ENCODE peak calls at places on chromosomes 6 and 20, in seven cellular contexts. One of them, this sample, is unnamed.

GRCh38 chr6:131281471-131282270 is 146.4 kb downstream of the AKAP7 start:
- DNase-seq in putamen: peak
- DNase-seq in HuH-7: peak
- DNase-seq in T47D: no peak
- DNase-seq in cardiac fibroblast: no peak
- DNase-seq in stimulated activated CD4-positive, alpha-beta T cell treated with anti-CD3 and anti-CD28 coated beads, Interleukin-12 subunit alpha, Interleukin-12 subunit beta, amount 100 ng/mL, for 4 hours: peak
- DNase-seq in M059J: no peak
- DNase-seq in this sample: no peak

GRCh38 chr6:166540631-166541331 is 45.7 kb downstream of the RAMACL start:
- DNase-seq in putamen: peak
- DNase-seq in HuH-7: no peak
- DNase-seq in T47D: no peak
- DNase-seq in cardiac fibroblast: peak
- DNase-seq in stimulated activated CD4-positive, alpha-beta T cell treated with anti-CD3 and anti-CD28 coated beads, Interleukin-12 subunit alpha, Interleukin-12 subunit beta, amount 100 ng/mL, for 4 hours: peak
- DNase-seq in M059J: peak
- DNase-seq in this sample: no peak

GRCh38 chr6:139863356-139863755 is 488.9 kb upstream of the CITED2 start:
- DNase-seq in putamen: no peak
- DNase-seq in HuH-7: no peak
- DNase-seq in T47D: no peak
- DNase-seq in cardiac fibroblast: peak
- DNase-seq in stimulated activated CD4-positive, alpha-beta T cell treated with anti-CD3 and anti-CD28 coated beads, Interleukin-12 subunit alpha, Interleukin-12 subunit beta, amount 100 ng/mL, for 4 hours: no peak
- DNase-seq in M059J: no peak
- DNase-seq in this sample: no peak

GRCh38 chr6:161264181-161264580 is 9.7 kb downstream of the AGPAT4 start:
- DNase-seq in putamen: no peak
- DNase-seq in HuH-7: no peak
- DNase-seq in T47D: no peak
- DNase-seq in cardiac fibroblast: no peak
- DNase-seq in stimulated activated CD4-positive, alpha-beta T cell treated with anti-CD3 and anti-CD28 coated beads, Interleukin-12 subunit alpha, Interleukin-12 subunit beta, amount 100 ng/mL, for 4 hours: no peak
- DNase-seq in M059J: no peak
- DNase-seq in this sample: no peak

GRCh38 chr6:170522565-170523183 is 30.4 kb downstream of the PSMB1 start:
- DNase-seq in putamen: no peak
- DNase-seq in HuH-7: peak
- DNase-seq in T47D: no peak
- DNase-seq in cardiac fibroblast: peak
- DNase-seq in stimulated activated CD4-positive, alpha-beta T cell treated with anti-CD3 and anti-CD28 coated beads, Interleukin-12 subunit alpha, Interleukin-12 subunit beta, amount 100 ng/mL, for 4 hours: no peak
- DNase-seq in M059J: peak
- DNase-seq in this sample: no peak

GRCh38 chr6:1695546-1696494 is 86.1 kb downstream of the FOXC1 start:
- DNase-seq in putamen: no peak
- DNase-seq in HuH-7: no peak
- DNase-seq in T47D: no peak
- DNase-seq in cardiac fibroblast: no peak
- DNase-seq in stimulated activated CD4-positive, alpha-beta T cell treated with anti-CD3 and anti-CD28 coated beads, Interleukin-12 subunit alpha, Interleukin-12 subunit beta, amount 100 ng/mL, for 4 hours: no peak
- DNase-seq in M059J: no peak
- DNase-seq in this sample: no peak

GRCh38 chr20:50111120-50111828 is 1.7 kb downstream of the UBE2V1 start:
- DNase-seq in putamen: no peak
- DNase-seq in HuH-7: no peak
- DNase-seq in T47D: no peak
- DNase-seq in cardiac fibroblast: peak
- DNase-seq in stimulated activated CD4-positive, alpha-beta T cell treated with anti-CD3 and anti-CD28 coated beads, Interleukin-12 subunit alpha, Interleukin-12 subunit beta, amount 100 ng/mL, for 4 hours: peak
- DNase-seq in M059J: peak
- DNase-seq in this sample: no peak

GRCh38 chr6:149614352-149614751 is 34.2 kb downstream of the KATNA1 start:
- DNase-seq in putamen: no peak
- DNase-seq in HuH-7: no peak
- DNase-seq in T47D: no peak
- DNase-seq in cardiac fibroblast: peak
- DNase-seq in stimulated activated CD4-positive, alpha-beta T cell treated with anti-CD3 and anti-CD28 coated beads, Interleukin-12 subunit alpha, Interleukin-12 subunit beta, amount 100 ng/mL, for 4 hours: no peak
- DNase-seq in M059J: peak
- DNase-seq in this sample: no peak

GRCh38 chr6:69233195-69233524 is 563.6 kb downstream of the LMBRD1 start:
- DNase-seq in putamen: peak
- DNase-seq in HuH-7: no peak
- DNase-seq in T47D: no peak
- DNase-seq in cardiac fibroblast: no peak
- DNase-seq in stimulated activated CD4-positive, alpha-beta T cell treated with anti-CD3 and anti-CD28 coated beads, Interleukin-12 subunit alpha, Interleukin-12 subunit beta, amount 100 ng/mL, for 4 hours: no peak
- DNase-seq in M059J: no peak
- DNase-seq in this sample: no peak

GRCh38 chr6:91088515-91088914 is 501.6 kb upstream of the MAP3K7 start:
- DNase-seq in putamen: no peak
- DNase-seq in HuH-7: no peak
- DNase-seq in T47D: no peak
- DNase-seq in cardiac fibroblast: no peak
- DNase-seq in stimulated activated CD4-positive, alpha-beta T cell treated with anti-CD3 and anti-CD28 coated beads, Interleukin-12 subunit alpha, Interleukin-12 subunit beta, amount 100 ng/mL, for 4 hours: no peak
- DNase-seq in M059J: no peak
- DNase-seq in this sample: no peak

GRCh38 chr6:329888-330691 is 37.8 kb downstream of the DUSP22 start:
- DNase-seq in putamen: no peak
- DNase-seq in HuH-7: peak
- DNase-seq in T47D: no peak
- DNase-seq in cardiac fibroblast: no peak
- DNase-seq in stimulated activated CD4-positive, alpha-beta T cell treated with anti-CD3 and anti-CD28 coated beads, Interleukin-12 subunit alpha, Interleukin-12 subunit beta, amount 100 ng/mL, for 4 hours: no peak
- DNase-seq in M059J: no peak
- DNase-seq in this sample: no peak

GRCh38 chr6:52157301-52157930 is 28.8 kb upstream of the IL17A start:
- DNase-seq in putamen: no peak
- DNase-seq in HuH-7: no peak
- DNase-seq in T47D: no peak
- DNase-seq in cardiac fibroblast: peak
- DNase-seq in stimulated activated CD4-positive, alpha-beta T cell treated with anti-CD3 and anti-CD28 coated beads, Interleukin-12 subunit alpha, Interleukin-12 subunit beta, amount 100 ng/mL, for 4 hours: peak
- DNase-seq in M059J: peak
- DNase-seq in this sample: no peak

GRCh38 chr20:11511816-11512215 is 405.9 kb upstream of the BTBD3 start:
- DNase-seq in putamen: no peak
- DNase-seq in HuH-7: no peak
- DNase-seq in T47D: no peak
- DNase-seq in cardiac fibroblast: no peak
- DNase-seq in stimulated activated CD4-positive, alpha-beta T cell treated with anti-CD3 and anti-CD28 coated beads, Interleukin-12 subunit alpha, Interleukin-12 subunit beta, amount 100 ng/mL, for 4 hours: no peak
- DNase-seq in M059J: peak
- DNase-seq in this sample: no peak

GRCh38 chr6:154232013-154232920 is 124.3 kb downstream of the IPCEF1 start:
- DNase-seq in putamen: no peak
- DNase-seq in HuH-7: no peak
- DNase-seq in T47D: no peak
- DNase-seq in cardiac fibroblast: no peak
- DNase-seq in stimulated activated CD4-positive, alpha-beta T cell treated with anti-CD3 and anti-CD28 coated beads, Interleukin-12 subunit alpha, Interleukin-12 subunit beta, amount 100 ng/mL, for 4 hours: no peak
- DNase-seq in M059J: peak
- DNase-seq in this sample: no peak

GRCh38 chr6:167394820-167395219 is 69.9 kb downstream of the TTLL2 start:
- DNase-seq in putamen: no peak
- DNase-seq in HuH-7: no peak
- DNase-seq in T47D: no peak
- DNase-seq in cardiac fibroblast: no peak
- DNase-seq in stimulated activated CD4-positive, alpha-beta T cell treated with anti-CD3 and anti-CD28 coated beads, Interleukin-12 subunit alpha, Interleukin-12 subunit beta, amount 100 ng/mL, for 4 hours: no peak
- DNase-seq in M059J: no peak
- DNase-seq in this sample: no peak

GRCh38 chr6:50381106-50381415 is 331.3 kb upstream of the DEFB112 start:
- DNase-seq in putamen: no peak
- DNase-seq in HuH-7: no peak
- DNase-seq in T47D: no peak
- DNase-seq in cardiac fibroblast: no peak
- DNase-seq in stimulated activated CD4-positive, alpha-beta T cell treated with anti-CD3 and anti-CD28 coated beads, Interleukin-12 subunit alpha, Interleukin-12 subunit beta, amount 100 ng/mL, for 4 hours: no peak
- DNase-seq in M059J: peak
- DNase-seq in this sample: no peak